ENCODE peak calls at places on chromosomes 16 and 17, in four cellular contexts. V is H54; R is activated T-helper 9 cell treated with anti-CD3 and anti-CD28 coated beads, Interleukin-2, amount 50 U/mL, for 16 hours; Q is naive B cell. H is an unnamed sample.

GRCh38 chr17:6496116-6496481 is 51.8 kb downstream of the PIMREG start:
- DNase-seq in V (no peak), Q (no peak), R (no peak), H (peak)

GRCh38 chr16:9695152-9695551 is 487.1 kb downstream of the GRIN2A start:
- DNase-seq in R (no peak), V (no peak), Q (no peak), H (no peak)

GRCh38 chr16:62035115-62036092 is 834 bp downstream of the CDH8 start:
- DNase-seq in V (no peak), R (no peak), Q (no peak), H (no peak)

GRCh38 chr17:50209472-50210248 is 8.2 kb upstream of the COL1A1 start:
- DNase-seq in Q (no peak), R (no peak), V (peak), H (no peak)

GRCh38 chr17:12047977-12048376 is 27.3 kb downstream of the MAP2K4 start:
- DNase-seq in Q (no peak), R (no peak), V (no peak), H (no peak)

GRCh38 chr17:31538080-31538762 is 146.7 kb downstream of the RAB11FIP4 start:
- DNase-seq in V (no peak), R (no peak), Q (peak), H (peak)

GRCh38 chr17:31740611-31741082 is 118.4 kb downstream of the COPRS start:
- DNase-seq in V (peak), R (no peak), Q (no peak), H (no peak)

GRCh38 chr17:14427914-14428639 is 127.2 kb downstream of the HS3ST3B1 start:
- DNase-seq in Q (peak), V (no peak), R (no peak), H (peak)

GRCh38 chr17:8662076-8662831 is 31.7 kb upstream of the MYH10 start:
- DNase-seq in R (no peak), V (no peak), Q (no peak), H (no peak)

GRCh38 chr16:4611337-4612023 is 3.2 kb downstream of the UBALD1 start:
- DNase-seq in V (no peak), R (no peak), Q (no peak), H (no peak)

GRCh38 chr16:66920924-66921680 is 2.4 kb upstream of the CDH16 start:
- DNase-seq in R (no peak), Q (no peak), V (no peak), H (no peak)

GRCh38 chr17:21211825-21212479 is 2.0 kb downstream of the TMEM11 start:
- DNase-seq in Q (no peak), V (no peak), R (no peak), H (no peak)

GRCh38 chr17:61000911-61001310 is 323.3 kb downstream of the BCAS3 start:
- DNase-seq in Q (no peak), R (no peak), V (no peak), H (no peak)

GRCh38 chr16:50396770-50397525 is 28.2 kb upstream of the BRD7 start:
- DNase-seq in Q (no peak), V (peak), R (no peak), H (no peak)

GRCh38 chr16:67885545-67885944 is 860 bp downstream of the NRN1L start:
- DNase-seq in V (no peak), Q (no peak), R (no peak), H (no peak)

GRCh38 chr16:6483634-6484033 is 849.0 kb upstream of the RBFOX1 start:
- DNase-seq in R (no peak), Q (no peak), V (no peak), H (no peak)

GRCh38 chr16:64718481-64718880 is 403.4 kb downstream of the CDH11 start:
- DNase-seq in R (no peak), Q (no peak), V (no peak), H (no peak)

GRCh38 chr16:2816751-2817495 is at the start of gene PRSS21:
- DNase-seq in Q (peak), V (no peak), R (peak), H (peak)

GRCh38 chr17:79779088-79779529 is 1.2 kb downstream of the CBX2 start:
- DNase-seq in Q (no peak), V (no peak), R (no peak), H (no peak)

GRCh38 chr17:39634384-39634871 is 2.5 kb upstream of the STARD3 start:
- DNase-seq in Q (peak), V (no peak), R (no peak), H (peak)

GRCh38 chr17:64152428-64153125 is 22.6 kb upstream of the ERN1 start:
- DNase-seq in Q (no peak), R (no peak), V (no peak), H (no peak)

GRCh38 chr17:81898029-81898866 is 3.8 kb upstream of the NPB start:
- DNase-seq in Q (no peak), R (no peak), V (peak), H (no peak)

GRCh38 chr17:46979023-46979870 is at the start of gene RPRML:
- DNase-seq in V (peak), R (no peak), Q (peak), H (peak)

GRCh38 chr16:7209598-7209997 is 123.0 kb upstream of the RBFOX1 start:
- DNase-seq in V (no peak), R (no peak), Q (no peak), H (no peak)

GRCh38 chr17:67227488-67227887 is 17.5 kb downstream of the HELZ start:
- DNase-seq in R (no peak), V (no peak), Q (no peak), H (no peak)

GRCh38 chr17:28572294-28573099 is 1.2 kb upstream of the PIGS start:
- DNase-seq in V (no peak), R (no peak), Q (no peak), H (no peak)

GRCh38 chr17:34777044-34777443 is 184.2 kb downstream of the CCT6B start:
- DNase-seq in Q (no peak), R (no peak), V (no peak), H (no peak)

GRCh38 chr17:35764123-35764991 is 3.7 kb downstream of the C17orf50 start:
- DNase-seq in Q (peak), V (peak), R (peak), H (peak)

GRCh38 chr17:77212081-77212832 is 71.5 kb downstream of the SEC14L1 start:
- DNase-seq in R (no peak), V (no peak), Q (peak), H (peak)

GRCh38 chr17:652310-652709 is 62.3 kb downstream of the VPS53 start:
- DNase-seq in Q (no peak), R (no peak), V (no peak), H (no peak)

GRCh38 chr17:4175921-4176802 is 33.2 kb downstream of the CYB5D2 start:
- DNase-seq in Q (no peak), V (no peak), R (no peak), H (no peak)